ENCODE peak calls at places on chromosomes 12 and 14, in four cellular contexts. J is thoracic aorta, H is esophagus squamous epithelium, C is choroid plexus epithelial cell. I is an unnamed sample.
A peak's percentile ranks its signal among the peaks of the same experiment; 100 is the strongest.

GRCh38 chr14:61703342-61704129 is 8.2 kb downstream of the HIF1A start:
- DNase-seq in J (no peak), H (no peak), C (peak; percentile 39), I (no peak)

GRCh38 chr14:31377433-31377832 is 42.9 kb downstream of the HEATR5A start:
- DNase-seq in C (no peak), H (no peak), J (no peak), I (no peak)

GRCh38 chr12:117875652-117876491 is 92.9 kb downstream of the KSR2 start:
- DNase-seq in J (no peak), C (peak; percentile 9), H (no peak), I (no peak)

GRCh38 chr12:93378373-93379310 is 917 bp downstream of the NUDT4 start:
- DNase-seq in J (no peak), C (peak; percentile 73), H (no peak), I (peak; percentile 27)

GRCh38 chr12:23099104-23099503 is 474.1 kb downstream of the ETNK1 start:
- DNase-seq in C (no peak), J (no peak), H (no peak), I (no peak)

GRCh38 chr12:21677622-21678277 is 20.1 kb upstream of the LDHB start:
- DNase-seq in H (no peak), C (no peak), J (no peak), I (no peak)

GRCh38 chr12:82695531-82695930 is 8.8 kb downstream of the TMTC2 start:
- DNase-seq in J (no peak), H (no peak), C (no peak), I (no peak)

GRCh38 chr12:105813201-105813600 is 325.6 kb downstream of the NUAK1 start:
- DNase-seq in H (no peak), C (no peak), J (no peak), I (no peak)

GRCh38 chr14:54568821-54569591 is 2.1 kb downstream of the SAMD4A start:
- DNase-seq in J (no peak), H (no peak), C (peak; percentile 57), I (peak; percentile 88)
- H3K4me3 ChIP-seq in J (peak overlapping the region; percentile 97), H (peak overlapping the region; percentile 38), C (peak overlapping the region; percentile 77), I (no peak overlapping the region)

DNA sequence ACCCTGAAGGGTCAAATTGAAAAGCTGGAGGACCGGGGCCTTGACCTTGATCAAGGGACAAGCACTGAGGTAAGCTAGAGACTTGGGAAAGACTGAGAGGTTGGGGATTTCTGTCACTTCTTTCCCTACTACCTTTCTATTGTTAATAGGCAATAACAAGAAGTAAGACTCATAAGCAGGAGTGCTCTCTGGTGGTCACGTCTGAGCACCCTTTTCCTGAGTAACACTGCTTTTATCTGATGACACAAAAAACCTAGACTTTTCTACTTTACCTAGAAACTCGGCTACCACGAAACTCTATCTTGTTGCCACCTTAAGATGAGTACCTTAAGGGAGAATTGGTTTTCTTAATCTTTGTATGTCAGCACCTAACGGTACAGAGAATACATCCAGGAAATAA is 35.5 kb upstream of the PPFIBP1 start:
- DNase-seq in C (peak; percentile 46), H (no peak), J (no peak), I (no peak)
- TF ChIP-seq CTCF in C (peak; percentile 57), H (no peak), J (no peak), I (no peak)

GRCh38 chr12:11944321-11944720 is 126.4 kb upstream of the BCL2L14 start:
- DNase-seq in J (no peak), C (no peak), H (no peak), I (no peak)
- H3K4me3 ChIP-seq in J (no peak overlapping the region), C (no peak overlapping the region), H (no peak overlapping the region), I (no peak overlapping the region)

GRCh38 chr12:65282840-65283239 is 4.4 kb downstream of the MSRB3 start:
- DNase-seq in H (no peak), J (no peak), C (peak; percentile 15), I (no peak)
- TF ChIP-seq CTCF in H (no peak), J (no peak), C (no peak), I (no peak)

DNA sequence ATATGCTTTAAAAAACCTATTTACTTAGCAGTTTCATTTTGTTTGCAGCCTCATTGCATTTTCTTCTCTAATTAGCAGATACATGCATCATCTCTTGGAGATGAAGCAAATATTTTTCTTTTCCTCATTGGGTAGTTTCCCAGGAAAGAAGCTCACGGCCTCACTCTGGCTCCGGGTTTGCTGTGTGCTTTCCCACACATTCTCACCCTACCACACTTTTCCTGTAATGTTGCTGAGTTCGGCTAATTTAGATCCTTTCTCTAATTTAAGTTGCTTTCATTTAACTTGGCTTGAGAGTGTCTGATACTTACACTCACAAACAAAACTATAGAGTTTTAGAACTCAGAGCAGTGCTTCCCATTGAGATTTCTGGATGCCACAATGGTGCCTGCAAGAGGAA is 928.2 kb downstream of the NRXN3 start:
- DNase-seq in H (no peak), C (no peak), J (no peak), I (no peak)
- H3K4me3 ChIP-seq in H (no peak overlapping the region), C (no peak overlapping the region), J (no peak overlapping the region), I (no peak overlapping the region)

DNA sequence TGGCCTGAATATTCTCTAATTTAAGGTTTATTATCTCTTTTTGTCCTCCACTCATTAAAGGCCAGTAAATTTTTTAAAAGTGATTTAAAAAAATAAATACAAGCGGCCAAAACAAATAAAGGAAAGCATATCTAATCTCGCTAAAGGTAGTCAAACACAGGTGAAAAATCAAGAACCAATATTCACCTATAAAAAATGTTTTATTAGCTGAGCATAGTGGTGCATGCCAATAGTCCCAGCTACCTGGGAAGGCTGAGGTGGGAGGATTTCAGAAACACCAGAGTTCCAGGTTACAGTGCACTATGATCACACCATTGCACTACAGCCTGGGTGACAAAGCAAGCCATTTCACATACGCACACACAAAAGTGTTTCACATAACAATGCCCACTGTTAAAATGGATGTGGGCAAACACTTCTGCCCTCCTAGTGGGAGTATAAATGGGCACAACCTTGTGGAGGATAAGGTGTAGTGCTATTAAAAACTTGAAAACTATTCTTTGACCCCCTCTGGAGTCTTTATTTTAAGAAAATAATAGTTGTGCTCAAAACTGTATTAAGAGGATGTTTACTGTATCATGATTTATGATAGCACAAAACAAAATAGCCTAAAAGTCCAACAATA is 32.7 kb upstream of the NAP1L1 start:
- DNase-seq in H (no peak), J (no peak), C (no peak), I (no peak)
- TF ChIP-seq CTCF in H (no peak), J (no peak), C (no peak), I (no peak)

DNA sequence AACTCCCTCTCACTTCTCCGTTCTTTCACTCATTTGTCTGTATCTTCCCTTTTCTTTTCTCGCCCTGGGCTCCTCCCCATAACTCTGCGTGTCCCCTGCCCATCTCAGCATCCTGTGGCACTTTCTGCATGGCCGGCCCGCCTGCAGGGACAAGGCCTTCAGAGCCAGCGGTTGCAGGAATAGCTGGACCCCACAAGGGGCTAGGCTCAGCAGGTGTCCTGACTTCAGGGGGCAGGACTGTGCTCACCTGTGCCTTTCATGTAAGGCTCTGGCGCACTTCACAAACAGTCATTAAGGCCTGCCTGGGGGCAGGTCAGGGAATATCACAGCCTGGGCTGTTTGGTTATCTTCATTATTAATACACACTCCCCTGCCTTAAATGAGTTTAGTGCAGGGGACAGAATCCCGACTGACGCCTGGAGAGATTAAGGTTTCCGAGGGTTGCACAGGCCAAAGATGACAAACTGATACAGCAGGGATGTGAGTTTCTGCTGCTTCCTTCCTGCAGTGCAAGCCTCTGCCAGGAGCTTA is 768.8 kb upstream of the TBX3 start:
- DNase-seq in J (no peak), H (no peak), C (no peak), I (no peak)
- H3K4me3 ChIP-seq in J (no peak overlapping the region), H (no peak overlapping the region), C (no peak overlapping the region), I (no peak overlapping the region)

GRCh38 chr12:81610955-81611889 is 147.9 kb downstream of the PPFIA2 start:
- DNase-seq in J (no peak), C (peak; percentile 43), H (no peak), I (no peak)
- TF ChIP-seq CTCF in J (no peak), C (peak; percentile 66), H (no peak), I (no peak)

GRCh38 chr12:111640498-111640897 is 41.4 kb upstream of the ATXN2 start:
- DNase-seq in H (no peak), C (no peak), J (no peak), I (no peak)

GRCh38 chr12:111635524-111635923 is 36.4 kb upstream of the ATXN2 start:
- DNase-seq in C (peak; percentile 49), J (no peak), H (no peak), I (no peak)

GRCh38 chr12:111638576-111638975 is 39.5 kb upstream of the ATXN2 start:
- DNase-seq in H (no peak), C (peak; percentile 29), J (no peak), I (no peak)

GRCh38 chr12:111636209-111636928 is 37.3 kb upstream of the ATXN2 start:
- DNase-seq in J (peak; percentile 5), C (peak; percentile 70), H (no peak), I (peak; percentile 91)
- H3K4me3 ChIP-seq in J (peak overlapping the region; percentile 58), C (peak overlapping the region; percentile 22), H (peak overlapping the region; percentile 7), I (no peak overlapping the region)